ENCODE peak calls at places on chromosomes 6 and 20, in nine cellular contexts. One of them, this sample, is unnamed.

GRCh38 chr20:48075591-48076174 is 290.4 kb upstream of the SULF2 start:
- DNase-seq in tibial artery: no peak
- DNase-seq in fibroblast of lung: no peak
- DNase-seq in stimulated activated naive CD8-positive, alpha-beta T cell treated with anti-CD3 and anti-CD28 coated beads, Interleukin-15, Interleukin-2, amounts not matched to agents 100 U/mL and 50 U/mL, for 24 hours: no peak
- DNase-seq in stomach: no peak
- DNase-seq in glomerular endothelial cell: no peak
- DNase-seq in fibroblast of pulmonary artery: no peak
- DNase-seq in activated T-cell treated with anti-CD3 and anti-CD28 coated beads for 1 hour: no peak
- DNase-seq in amniotic stem cell: no peak
- DNase-seq in this sample: no peak

GRCh38 chr6:148790817-148791216 is 44.0 kb downstream of the UST start:
- DNase-seq in fibroblast of lung: no peak
- DNase-seq in stomach: no peak
- DNase-seq in glomerular endothelial cell: no peak
- DNase-seq in stimulated activated naive CD8-positive, alpha-beta T cell treated with anti-CD3 and anti-CD28 coated beads, Interleukin-15, Interleukin-2, amounts not matched to agents 100 U/mL and 50 U/mL, for 24 hours: no peak
- DNase-seq in tibial artery: no peak
- DNase-seq in fibroblast of pulmonary artery: no peak
- DNase-seq in activated T-cell treated with anti-CD3 and anti-CD28 coated beads for 1 hour: no peak
- DNase-seq in amniotic stem cell: no peak
- DNase-seq in this sample: no peak

GRCh38 chr6:104711371-104711770 is 148.3 kb downstream of the HACE1 start:
- DNase-seq in amniotic stem cell: no peak
- DNase-seq in fibroblast of pulmonary artery: peak; percentile 64
- DNase-seq in fibroblast of lung: peak; percentile 51
- DNase-seq in glomerular endothelial cell: no peak
- DNase-seq in stimulated activated naive CD8-positive, alpha-beta T cell treated with anti-CD3 and anti-CD28 coated beads, Interleukin-15, Interleukin-2, amounts not matched to agents 100 U/mL and 50 U/mL, for 24 hours: no peak
- DNase-seq in tibial artery: no peak
- DNase-seq in activated T-cell treated with anti-CD3 and anti-CD28 coated beads for 1 hour: no peak
- DNase-seq in stomach: no peak
- DNase-seq in this sample: no peak

GRCh38 chr6:100460650-100461204 is 4.0 kb downstream of the SIM1 start:
- DNase-seq in fibroblast of pulmonary artery: no peak
- DNase-seq in amniotic stem cell: no peak
- DNase-seq in tibial artery: no peak
- DNase-seq in activated T-cell treated with anti-CD3 and anti-CD28 coated beads for 1 hour: no peak
- DNase-seq in stimulated activated naive CD8-positive, alpha-beta T cell treated with anti-CD3 and anti-CD28 coated beads, Interleukin-15, Interleukin-2, amounts not matched to agents 100 U/mL and 50 U/mL, for 24 hours: no peak
- DNase-seq in stomach: no peak
- DNase-seq in glomerular endothelial cell: no peak
- DNase-seq in fibroblast of lung: no peak
- DNase-seq in this sample: no peak

GRCh38 chr6:110530671-110531070 is 54.3 kb upstream of the SLC22A16 start:
- DNase-seq in fibroblast of pulmonary artery: no peak
- DNase-seq in tibial artery: no peak
- DNase-seq in fibroblast of lung: peak; percentile 40
- DNase-seq in amniotic stem cell: no peak
- DNase-seq in glomerular endothelial cell: no peak
- DNase-seq in stimulated activated naive CD8-positive, alpha-beta T cell treated with anti-CD3 and anti-CD28 coated beads, Interleukin-15, Interleukin-2, amounts not matched to agents 100 U/mL and 50 U/mL, for 24 hours: no peak
- DNase-seq in stomach: no peak
- DNase-seq in activated T-cell treated with anti-CD3 and anti-CD28 coated beads for 1 hour: no peak
- DNase-seq in this sample: no peak

GRCh38 chr6:105982761-105983600 is 103.2 kb upstream of the PRDM1 start:
- DNase-seq in fibroblast of pulmonary artery: no peak
- DNase-seq in fibroblast of lung: no peak
- DNase-seq in glomerular endothelial cell: no peak
- DNase-seq in activated T-cell treated with anti-CD3 and anti-CD28 coated beads for 1 hour: no peak
- DNase-seq in stimulated activated naive CD8-positive, alpha-beta T cell treated with anti-CD3 and anti-CD28 coated beads, Interleukin-15, Interleukin-2, amounts not matched to agents 100 U/mL and 50 U/mL, for 24 hours: no peak
- DNase-seq in amniotic stem cell: no peak
- DNase-seq in tibial artery: no peak
- DNase-seq in stomach: no peak
- DNase-seq in this sample: no peak

GRCh38 chr6:158761746-158762145 is 57.4 kb downstream of the EZR start:
- DNase-seq in stomach: no peak
- DNase-seq in glomerular endothelial cell: no peak
- DNase-seq in fibroblast of pulmonary artery: no peak
- DNase-seq in activated T-cell treated with anti-CD3 and anti-CD28 coated beads for 1 hour: no peak
- DNase-seq in tibial artery: no peak
- DNase-seq in stimulated activated naive CD8-positive, alpha-beta T cell treated with anti-CD3 and anti-CD28 coated beads, Interleukin-15, Interleukin-2, amounts not matched to agents 100 U/mL and 50 U/mL, for 24 hours: no peak
- DNase-seq in amniotic stem cell: no peak
- DNase-seq in fibroblast of lung: no peak
- DNase-seq in this sample: no peak

GRCh38 chr20:58002901-58003300 is 225.6 kb downstream of the ANKRD60 start:
- DNase-seq in tibial artery: no peak
- DNase-seq in glomerular endothelial cell: no peak
- DNase-seq in activated T-cell treated with anti-CD3 and anti-CD28 coated beads for 1 hour: no peak
- DNase-seq in stimulated activated naive CD8-positive, alpha-beta T cell treated with anti-CD3 and anti-CD28 coated beads, Interleukin-15, Interleukin-2, amounts not matched to agents 100 U/mL and 50 U/mL, for 24 hours: no peak
- DNase-seq in fibroblast of pulmonary artery: no peak
- DNase-seq in fibroblast of lung: no peak
- DNase-seq in amniotic stem cell: no peak
- DNase-seq in stomach: no peak
- DNase-seq in this sample: no peak

GRCh38 chr6:33634203-33634727 is 13.1 kb downstream of the ITPR3 start:
- DNase-seq in amniotic stem cell: no peak
- DNase-seq in glomerular endothelial cell: no peak
- DNase-seq in fibroblast of lung: no peak
- DNase-seq in tibial artery: no peak
- DNase-seq in stimulated activated naive CD8-positive, alpha-beta T cell treated with anti-CD3 and anti-CD28 coated beads, Interleukin-15, Interleukin-2, amounts not matched to agents 100 U/mL and 50 U/mL, for 24 hours: no peak
- DNase-seq in stomach: peak; percentile 73
- DNase-seq in fibroblast of pulmonary artery: no peak
- DNase-seq in activated T-cell treated with anti-CD3 and anti-CD28 coated beads for 1 hour: no peak
- DNase-seq in this sample: no peak

GRCh38 chr20:21719592-21720214 is 14.2 kb downstream of the PAX1 start:
- DNase-seq in glomerular endothelial cell: peak; percentile 36
- DNase-seq in stimulated activated naive CD8-positive, alpha-beta T cell treated with anti-CD3 and anti-CD28 coated beads, Interleukin-15, Interleukin-2, amounts not matched to agents 100 U/mL and 50 U/mL, for 24 hours: peak; percentile 53
- DNase-seq in fibroblast of pulmonary artery: peak; percentile 71
- DNase-seq in stomach: peak; percentile 51
- DNase-seq in activated T-cell treated with anti-CD3 and anti-CD28 coated beads for 1 hour: peak; percentile 8
- DNase-seq in fibroblast of lung: peak; percentile 33
- DNase-seq in amniotic stem cell: no peak
- DNase-seq in tibial artery: peak; percentile 67
- DNase-seq in this sample: peak; percentile 20

GRCh38 chr20:39660251-39660650 is 698.1 kb downstream of the DHX35 start:
- DNase-seq in fibroblast of lung: peak; percentile 82
- DNase-seq in amniotic stem cell: no peak
- DNase-seq in stomach: no peak
- DNase-seq in stimulated activated naive CD8-positive, alpha-beta T cell treated with anti-CD3 and anti-CD28 coated beads, Interleukin-15, Interleukin-2, amounts not matched to agents 100 U/mL and 50 U/mL, for 24 hours: no peak
- DNase-seq in tibial artery: no peak
- DNase-seq in glomerular endothelial cell: no peak
- DNase-seq in activated T-cell treated with anti-CD3 and anti-CD28 coated beads for 1 hour: no peak
- DNase-seq in fibroblast of pulmonary artery: peak; percentile 47
- DNase-seq in this sample: no peak

GRCh38 chr6:93417421-93417996 is 1.9 kb downstream of the EPHA7 start:
- DNase-seq in fibroblast of lung: peak; percentile 27
- DNase-seq in activated T-cell treated with anti-CD3 and anti-CD28 coated beads for 1 hour: no peak
- DNase-seq in glomerular endothelial cell: no peak
- DNase-seq in fibroblast of pulmonary artery: peak; percentile 22
- DNase-seq in stimulated activated naive CD8-positive, alpha-beta T cell treated with anti-CD3 and anti-CD28 coated beads, Interleukin-15, Interleukin-2, amounts not matched to agents 100 U/mL and 50 U/mL, for 24 hours: no peak
- DNase-seq in tibial artery: no peak
- DNase-seq in amniotic stem cell: no peak
- DNase-seq in stomach: no peak
- DNase-seq in this sample: no peak

GRCh38 chr6:146200136-146200708 is 171.4 kb downstream of the GRM1 start:
- DNase-seq in stimulated activated naive CD8-positive, alpha-beta T cell treated with anti-CD3 and anti-CD28 coated beads, Interleukin-15, Interleukin-2, amounts not matched to agents 100 U/mL and 50 U/mL, for 24 hours: no peak
- DNase-seq in amniotic stem cell: no peak
- DNase-seq in glomerular endothelial cell: no peak
- DNase-seq in stomach: no peak
- DNase-seq in fibroblast of lung: peak; percentile 29
- DNase-seq in fibroblast of pulmonary artery: peak; percentile 23
- DNase-seq in tibial artery: no peak
- DNase-seq in activated T-cell treated with anti-CD3 and anti-CD28 coated beads for 1 hour: no peak
- DNase-seq in this sample: no peak

GRCh38 chr6:19121516-19121915 is 715.7 kb upstream of the ID4 start:
- DNase-seq in stomach: no peak
- DNase-seq in glomerular endothelial cell: no peak
- DNase-seq in fibroblast of pulmonary artery: no peak
- DNase-seq in amniotic stem cell: no peak
- DNase-seq in tibial artery: no peak
- DNase-seq in stimulated activated naive CD8-positive, alpha-beta T cell treated with anti-CD3 and anti-CD28 coated beads, Interleukin-15, Interleukin-2, amounts not matched to agents 100 U/mL and 50 U/mL, for 24 hours: no peak
- DNase-seq in fibroblast of lung: peak; percentile 0
- DNase-seq in activated T-cell treated with anti-CD3 and anti-CD28 coated beads for 1 hour: no peak
- DNase-seq in this sample: no peak